ENCODE peak calls at places on chromosomes 16 and 17, in eight cellular contexts. M is right lobe of liver; V is cardiac muscle cell; E is CD8-positive, alpha-beta T cell; Q is tibial artery; B is MM.1S; O is keratinocyte; P is body of pancreas. F is an unnamed sample.

GRCh38 chr17:40251576-40251975 is 32.5 kb downstream of the WIPF2 start:
- DNase-seq in M (no peak), V (peak; percentile 80), E (no peak), Q (no peak), B (no peak), O (peak; percentile 19), P (no peak), F (no peak)

GRCh38 chr16:12086861-12087260 is 110.3 kb downstream of the SNX29 start:
- DNase-seq in M (no peak), V (no peak), E (no peak), Q (no peak), B (no peak), O (no peak), P (no peak), F (no peak)

GRCh38 chr17:77391668-77392375 is 251.1 kb downstream of the SEC14L1 start:
- DNase-seq in M (no peak), V (peak; percentile 90), E (no peak), Q (peak; percentile 92), B (no peak), O (no peak), P (no peak), F (no peak)

GRCh38 chr17:64591944-64592343 is 70.2 kb downstream of the SMURF2 start:
- DNase-seq in M (no peak), V (no peak), E (no peak), Q (no peak), B (no peak), O (no peak), P (no peak), F (no peak)

GRCh38 chr16:71367243-71367976 is 8.9 kb downstream of the CALB2 start:
- DNase-seq in M (no peak), V (peak; percentile 74), E (no peak), Q (no peak), B (peak; percentile 31), O (no peak), P (peak; percentile 44), F (no peak)

GRCh38 chr17:61492759-61493526 is 40.7 kb downstream of the TBX4 start:
- DNase-seq in M (no peak), V (peak; percentile 21), E (no peak), Q (no peak), B (no peak), O (no peak), P (no peak), F (no peak)

GRCh38 chr17:81161536-81161935 is 3.8 kb upstream of the PVALEF start:
- DNase-seq in M (no peak), V (no peak), E (no peak), Q (no peak), B (no peak), O (no peak), P (no peak), F (no peak)

GRCh38 chr17:6393368-6393952 is 41.5 kb downstream of the AIPL1 start:
- DNase-seq in M (no peak), V (no peak), E (no peak), Q (peak; percentile 15), B (no peak), O (no peak), P (peak; percentile 23), F (no peak)

GRCh38 chr16:6510261-6510660 is 822.4 kb upstream of the RBFOX1 start:
- DNase-seq in M (no peak), V (no peak), E (no peak), Q (no peak), B (no peak), O (no peak), P (no peak), F (no peak)

GRCh38 chr16:61362583-61362982 is 673.7 kb downstream of the CDH8 start:
- DNase-seq in M (no peak), V (no peak), E (no peak), Q (no peak), B (no peak), O (no peak), P (no peak), F (no peak)

GRCh38 chr16:15054357-15055140 is 1.3 kb downstream of the NTAN1 start:
- DNase-seq in M (no peak), V (no peak), E (no peak), Q (no peak), B (no peak), O (no peak), P (no peak), F (no peak)

GRCh38 chr17:50064253-50064991 is 8.5 kb downstream of the ITGA3 start:
- DNase-seq in M (no peak), V (peak; percentile 94), E (no peak), Q (peak; percentile 92), B (no peak), O (no peak), P (no peak), F (no peak)

GRCh38 chr16:55559933-55560516 is 6.5 kb upstream of the CAPNS2 start:
- DNase-seq in M (no peak), V (no peak), E (no peak), Q (no peak), B (no peak), O (no peak), P (no peak), F (no peak)

GRCh38 chr16:21283521-21284289 is 5.6 kb upstream of the CRYM start:
- DNase-seq in M (no peak), V (peak; percentile 49), E (no peak), Q (peak; percentile 70), B (no peak), O (no peak), P (peak; percentile 47), F (no peak)

GRCh38 chr17:42853597-42853967 is 2.6 kb downstream of the AOC3 start:
- DNase-seq in M (no peak), V (no peak), E (no peak), Q (peak; percentile 55), B (peak; percentile 87), O (no peak), P (no peak), F (no peak)

GRCh38 chr16:87002717-87003413 is 314.3 kb downstream of the C16orf95 start:
- DNase-seq in M (peak; percentile 29), V (peak; percentile 75), E (no peak), Q (peak; percentile 47), B (no peak), O (no peak), P (no peak), F (no peak)

GRCh38 chr17:4541328-4542002 is 13.7 kb downstream of the MYBBP1A start:
- DNase-seq in M (no peak), V (no peak), E (no peak), Q (no peak), B (no peak), O (no peak), P (no peak), F (no peak)

GRCh38 chr17:73901661-73902415 is 257.6 kb upstream of the SDK2 start:
- DNase-seq in M (no peak), V (peak; percentile 6), E (no peak), Q (no peak), B (no peak), O (no peak), P (peak; percentile 63), F (no peak)
- TF ChIP-seq CTCF in M (no peak), V (no peak), E (no peak), Q (no peak), B (no peak), O (no peak), P (no peak), F (peak; percentile 23)

DNA sequence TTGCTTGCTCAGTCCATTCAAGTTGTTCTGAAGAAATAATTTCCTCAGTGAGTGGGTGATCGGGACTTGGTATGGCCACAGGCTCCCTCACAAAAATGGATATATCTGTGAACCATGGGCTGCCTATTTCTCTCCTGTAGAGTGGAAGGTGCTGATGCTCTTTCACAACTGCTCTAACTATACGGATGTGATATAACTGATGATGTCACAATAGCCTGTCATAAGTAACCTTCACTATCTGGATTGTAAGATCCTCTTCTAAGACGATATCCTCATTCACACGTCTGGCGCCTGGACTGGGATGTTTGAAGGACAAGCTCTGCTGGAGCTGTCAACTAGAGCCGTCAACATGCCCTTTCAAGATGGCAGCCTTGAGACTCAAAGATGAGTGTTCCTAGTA is 4.6 kb upstream of the CCL18 start:
- DNase-seq in M (no peak), V (no peak), E (no peak), Q (no peak), B (no peak), O (no peak), P (no peak), F (no peak)
- H3K27me3 ChIP-seq in M (no peaks in the 10 kb centered on the region), V (no peaks in the 10 kb centered on the region), E (no peaks in the 10 kb centered on the region), Q (no peaks in the 10 kb centered on the region), B (no peaks in the 10 kb centered on the region), O (no peaks in the 10 kb centered on the region), P (no peaks in the 10 kb centered on the region), F (no peaks in the 10 kb centered on the region)

DNA sequence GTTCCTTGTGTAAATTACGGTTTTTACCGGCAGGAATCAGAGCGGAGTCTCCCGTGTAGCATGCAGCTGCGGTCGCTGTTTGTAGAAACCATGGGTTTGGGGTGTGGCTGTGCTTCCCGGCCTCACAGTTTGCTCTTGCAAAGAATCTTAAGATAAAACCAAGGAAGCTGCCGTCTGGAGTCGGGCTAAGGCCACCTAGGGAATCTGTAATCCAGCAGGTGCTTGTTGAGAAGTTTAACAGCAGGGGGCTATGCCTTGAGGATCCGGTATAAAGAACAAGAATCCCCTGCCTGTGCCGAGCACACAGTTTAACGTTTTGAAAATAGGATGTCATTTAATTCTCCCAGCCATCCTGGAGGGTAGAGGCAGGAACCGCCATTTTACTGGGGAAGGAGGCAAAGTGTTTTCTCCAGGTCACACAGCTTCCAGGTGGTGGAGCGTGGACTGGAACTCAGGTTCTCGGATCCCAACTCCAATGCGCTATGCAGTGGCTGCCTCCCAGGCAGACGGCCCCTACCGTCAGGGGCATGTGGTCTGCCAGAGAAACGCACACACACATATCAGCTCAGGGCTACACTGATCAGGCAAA is 6.0 kb upstream of the TLCD3A start:
- DNase-seq in M (no peak), V (no peak), E (no peak), Q (no peak), B (no peak), O (no peak), P (no peak), F (no peak)
- H3K27ac ChIP-seq in M (no peak overlapping the region), V (no peak overlapping the region), E (no peak overlapping the region), Q (no peak overlapping the region), B (no peak overlapping the region), O (peak overlapping the region; percentile 83), P (no peak overlapping the region), F (peak overlapping the region; percentile 16)

GRCh38 chr16:57146735-57147134 is 39.1 kb downstream of the PSME3IP1 start:
- DNase-seq in M (peak; percentile 39), V (no peak), E (no peak), Q (no peak), B (no peak), O (no peak), P (no peak), F (no peak)
- TF ChIP-seq CTCF in M (no peak), V (peak; percentile 24), E (no peak), Q (no peak), B (peak; percentile 12), O (no peak), P (no peak), F (no peak)

F was measured in esophagus squamous epithelium.